ENCODE peak calls at places on chromosome 11, in seven cellular contexts. W is uterus; Z is CD8-positive, alpha-beta memory T cell; G is H1; Y is fibroblast of lung; L is stomach; B is fibroblast of the aortic adventitia. E is an unnamed sample.

GRCh38 chr11:118530683-118531596 is at the start of gene TMEM25:
- DNase-seq in Y (peak; percentile 42), W (peak; percentile 75), L (peak; percentile 70), Z (peak; percentile 66), G (peak; percentile 90), B (peak; percentile 31), E (no peak)

GRCh38 chr11:119992171-119993051 is 145.5 kb downstream of the TRIM29 start:
- DNase-seq in L (no peak), Z (no peak), W (no peak), G (no peak), B (no peak), Y (no peak), E (no peak)

GRCh38 chr11:32426192-32426591 is 9.1 kb downstream of the WT1 start:
- DNase-seq in Y (no peak), L (no peak), B (no peak), G (peak; percentile 62), Z (no peak), W (no peak), E (no peak)

GRCh38 chr11:114192841-114193389 is 103.3 kb upstream of the NNMT start:
- DNase-seq in B (no peak), Z (no peak), G (no peak), Y (no peak), W (no peak), L (no peak), E (no peak)

GRCh38 chr11:72260574-72260973 is 16.6 kb upstream of the PHOX2A start:
- DNase-seq in G (no peak), W (no peak), L (no peak), Z (no peak), Y (no peak), B (no peak), E (no peak)

GRCh38 chr11:126766425-126766824 is 234.1 kb downstream of the KIRREL3 start:
- DNase-seq in W (no peak), Z (no peak), L (no peak), B (no peak), Y (no peak), G (no peak), E (no peak)

GRCh38 chr11:121807051-121807450 is 309.0 kb downstream of the BLID start:
- DNase-seq in Y (no peak), L (no peak), G (no peak), B (no peak), Z (no peak), W (no peak), E (no peak)

GRCh38 chr11:132075447-132075846 is 705.0 kb downstream of the NTM start:
- DNase-seq in G (no peak), Y (no peak), B (no peak), Z (no peak), W (no peak), L (no peak), E (no peak)

GRCh38 chr11:92702037-92702436 is 267.4 kb upstream of the MTNR1B start:
- DNase-seq in W (no peak), G (no peak), Z (no peak), B (no peak), L (no peak), Y (no peak), E (no peak)

GRCh38 chr11:11731311-11732083 is 109.7 kb upstream of the GALNT18 start:
- DNase-seq in Y (peak; percentile 48), W (no peak), Z (no peak), G (no peak), L (no peak), B (peak; percentile 16), E (peak; percentile 32)

GRCh38 chr11:78192223-78192719 is 3.6 kb downstream of the USP35 start:
- DNase-seq in G (no peak), Z (no peak), Y (no peak), B (no peak), L (no peak), W (no peak), E (no peak)

GRCh38 chr11:63779044-63779443 is 10.5 kb upstream of the ZFTA start:
- DNase-seq in L (no peak), W (no peak), G (no peak), B (no peak), Y (no peak), Z (no peak), E (no peak)

DNA sequence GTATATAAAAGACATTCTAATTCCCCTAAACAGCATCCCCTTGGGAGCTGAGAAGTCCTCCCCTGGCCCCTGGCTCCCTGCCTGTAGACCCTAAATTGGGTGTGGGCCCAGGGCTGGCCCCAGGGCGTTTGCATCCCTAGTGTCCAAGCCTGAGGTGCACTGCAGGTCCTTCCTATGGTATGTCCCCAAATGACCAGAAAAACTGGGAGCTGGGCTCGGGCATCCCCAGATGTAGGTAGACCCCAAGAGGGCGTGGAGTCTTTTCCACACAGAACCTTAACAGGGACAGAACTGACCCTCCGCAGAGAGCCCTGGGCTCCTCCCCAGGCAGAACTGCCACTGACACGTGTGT is 782 bp upstream of the OSBPL5 start:
- DNase-seq in G (no peak), L (no peak), B (no peak), Z (no peak), W (peak; percentile 21), Y (no peak), E (no peak)
- H3K4me3 ChIP-seq in G (no peak overlapping the region), L (no peak overlapping the region), B (no peak overlapping the region), Z (peak overlapping the region; percentile 32), W (no peak overlapping the region), Y (no peak overlapping the region), E (no peak overlapping the region)

GRCh38 chr11:62504158-62504973 is 42.2 kb downstream of the AHNAK start:
- DNase-seq in W (no peak), L (no peak), Y (no peak), Z (no peak), G (peak; percentile 67), B (no peak), E (no peak)
- H3K4me3 ChIP-seq in W (no peak overlapping the region), L (no peak overlapping the region), Y (no peak overlapping the region), Z (no peak overlapping the region), G (peak overlapping the region; percentile 53), B (no peak overlapping the region), E (no peak overlapping the region)

GRCh38 chr11:795638-796564 is 2.2 kb downstream of the SLC25A22 start:
- DNase-seq in G (no peak), Z (peak; percentile 74), B (peak; percentile 70), W (peak; percentile 77), L (peak; percentile 77), Y (peak; percentile 79), E (peak; percentile 70)
- H3K4me3 ChIP-seq in G (peak overlapping the region; percentile 20), Z (peak overlapping the region; percentile 92), B (peak overlapping the region; percentile 77), W (peak overlapping the region; percentile 79), L (peak overlapping the region; percentile 67), Y (peak overlapping the region; percentile 74), E (peak overlapping the region; percentile 81)

GRCh38 chr11:57823859-57824258 is 62.3 kb downstream of the CTNND1 start:
- DNase-seq in L (no peak), W (no peak), B (no peak), G (no peak), Y (no peak), Z (no peak), E (no peak)

GRCh38 chr11:57815877-57816276 is 54.3 kb downstream of the CTNND1 start:
- DNase-seq in Y (no peak), G (no peak), B (no peak), Z (no peak), L (no peak), W (no peak), E (no peak)

GRCh38 chr11:57819272-57819979 is 57.8 kb downstream of the CTNND1 start:
- DNase-seq in L (no peak), Y (no peak), Z (no peak), B (no peak), W (no peak), G (no peak), E (no peak)

GRCh38 chr11:57815476-57815875 is 53.9 kb downstream of the CTNND1 start:
- DNase-seq in B (no peak), L (no peak), G (no peak), Y (no peak), W (no peak), Z (no peak), E (no peak)

DNA sequence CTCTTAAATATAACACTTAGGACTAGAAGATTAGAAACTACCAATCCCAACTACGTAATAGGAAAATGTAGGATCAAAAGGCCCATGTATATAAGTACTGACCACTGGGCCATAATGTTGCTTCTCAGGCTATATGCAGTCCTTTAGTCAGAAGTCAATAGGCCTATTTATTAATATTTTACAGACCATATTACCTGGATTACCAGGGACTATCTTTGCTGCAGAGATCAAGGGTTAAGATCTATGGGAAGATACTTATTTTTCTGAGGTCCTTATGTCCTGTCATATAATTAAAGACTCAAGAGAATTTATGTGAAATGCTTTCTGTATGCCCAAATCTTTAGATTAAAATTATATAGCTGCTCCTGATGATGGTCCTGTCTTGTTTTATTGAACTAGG is 57.2 kb downstream of the CTNND1 start:
- DNase-seq in Z (no peak), B (no peak), L (no peak), W (no peak), Y (no peak), G (no peak), E (no peak)
- H3K4me3 ChIP-seq in Z (no peak overlapping the region), B (no peak overlapping the region), L (no peak overlapping the region), W (no peak overlapping the region), Y (no peak overlapping the region), G (no peak overlapping the region), E (no peak overlapping the region)

GRCh38 chr11:46026616-46027293 is 94.5 kb downstream of the PHF21A start:
- DNase-seq in G (no peak), Y (no peak), Z (no peak), B (peak; percentile 60), L (no peak), W (no peak), E (no peak)
- H3K4me3 ChIP-seq in G (no peak overlapping the region), Y (no peak overlapping the region), Z (no peak overlapping the region), B (no peak overlapping the region), L (no peak overlapping the region), W (no peak overlapping the region), E (no peak overlapping the region)

GRCh38 chr11:125455851-125456250 is 40.2 kb downstream of the FEZ1 start:
- DNase-seq in Y (no peak), G (peak; percentile 39), Z (no peak), L (no peak), B (no peak), W (no peak), E (no peak)

GRCh38 chr11:125449586-125449985 is 46.5 kb downstream of the FEZ1 start:
- DNase-seq in W (no peak), B (no peak), L (no peak), Y (no peak), Z (no peak), G (no peak), E (no peak)

GRCh38 chr11:125451400-125452124 is 44.5 kb downstream of the FEZ1 start:
- DNase-seq in L (peak; percentile 43), Y (peak; percentile 47), W (no peak), G (peak; percentile 90), B (peak; percentile 46), Z (no peak), E (no peak)

GRCh38 chr11:125454047-125454446 is 42.0 kb downstream of the FEZ1 start:
- DNase-seq in B (no peak), G (peak; percentile 31), Z (no peak), Y (no peak), L (no peak), W (no peak), E (no peak)

DNA sequence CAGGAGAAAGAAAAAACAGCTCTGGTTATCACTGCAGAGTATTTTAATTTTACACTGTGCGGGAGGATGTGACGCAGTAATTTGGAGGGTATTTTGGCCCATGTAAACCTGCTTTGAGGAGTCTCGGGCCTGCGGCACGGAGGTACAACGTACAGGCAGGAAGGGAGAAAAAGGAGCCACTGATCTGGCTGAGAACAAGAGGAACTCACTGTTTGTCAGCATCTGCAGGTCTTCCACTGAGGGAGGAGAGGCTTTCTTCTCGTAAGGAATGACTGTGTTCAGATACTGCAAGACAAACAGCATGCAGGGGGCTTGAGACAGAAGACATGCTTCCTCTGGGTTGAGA is 44.0 kb downstream of the FEZ1 start:
- DNase-seq in W (no peak), Z (no peak), Y (no peak), G (peak; percentile 45), B (no peak), L (no peak), E (no peak)
- H3K4me3 ChIP-seq in W (no peak overlapping the region), Z (no peak overlapping the region), Y (no peak overlapping the region), G (no peak overlapping the region), B (no peak overlapping the region), L (no peak overlapping the region), E (no peak overlapping the region)

GRCh38 chr11:27699926-27700350 is 317 bp downstream of the BDNF start:
- DNase-seq in W (no peak), Y (no peak), B (no peak), G (peak; percentile 65), Z (no peak), L (no peak), E (no peak)
- H3K4me3 ChIP-seq in W (peak overlapping the region; percentile 37), Y (peak overlapping the region; percentile 87), B (peak overlapping the region; percentile 94), G (peak overlapping the region; percentile 95), Z (no peak overlapping the region), L (peak overlapping the region; percentile 48), E (peak overlapping the region; percentile 65)

E was measured in skeletal muscle cell.